ENCODE peak calls at places on chromosomes 7 and 10, in four cellular contexts. One of them, this sample, is unnamed. For H3K4me1, the result is how much of the 10 kb centered on the place peaks cover.

GRCh38 chr7:114842551-114843065 is 79.3 kb upstream of the MDFIC start:
- DNase-seq in mucosa of descending colon: no peak
- DNase-seq in breast epithelium: no peak
- DNase-seq in SJSA1: no peak
- DNase-seq in this sample: no peak

GRCh38 chr7:113710310-113711106 is 208.3 kb downstream of the PPP1R3A start:
- DNase-seq in mucosa of descending colon: no peak
- DNase-seq in breast epithelium: no peak
- DNase-seq in SJSA1: peak
- DNase-seq in this sample: no peak

GRCh38 chr7:45590679-45591057 is 16.5 kb downstream of the ADCY1 start:
- DNase-seq in mucosa of descending colon: no peak
- DNase-seq in breast epithelium: no peak
- DNase-seq in SJSA1: no peak
- DNase-seq in this sample: no peak

GRCh38 chr10:92238586-92239098 is 52.2 kb downstream of the CPEB3 start:
- DNase-seq in mucosa of descending colon: peak
- DNase-seq in breast epithelium: peak
- DNase-seq in SJSA1: no peak
- DNase-seq in this sample: peak

GRCh38 chr10:33952692-33953360 is 618.4 kb upstream of the NRP1 start:
- DNase-seq in mucosa of descending colon: no peak
- DNase-seq in breast epithelium: no peak
- DNase-seq in SJSA1: no peak
- DNase-seq in this sample: no peak

GRCh38 chr10:127013696-127014095 is 108.5 kb downstream of the DOCK1 start:
- DNase-seq in mucosa of descending colon: no peak
- DNase-seq in breast epithelium: no peak
- DNase-seq in SJSA1: no peak
- DNase-seq in this sample: no peak

GRCh38 chr10:18687706-18688105 is 28.5 kb downstream of the ARL5B start:
- DNase-seq in mucosa of descending colon: no peak
- DNase-seq in breast epithelium: no peak
- DNase-seq in SJSA1: no peak
- DNase-seq in this sample: no peak

GRCh38 chr7:87344446-87344845 is 1.0 kb upstream of the CROT start:
- DNase-seq in mucosa of descending colon: no peak
- DNase-seq in breast epithelium: no peak
- DNase-seq in SJSA1: no peak
- DNase-seq in this sample: no peak

GRCh38 chr10:12597800-12598750 is 248.7 kb downstream of the CAMK1D start:
- DNase-seq in mucosa of descending colon: no peak
- DNase-seq in breast epithelium: no peak
- DNase-seq in SJSA1: no peak
- DNase-seq in this sample: no peak

DNA sequence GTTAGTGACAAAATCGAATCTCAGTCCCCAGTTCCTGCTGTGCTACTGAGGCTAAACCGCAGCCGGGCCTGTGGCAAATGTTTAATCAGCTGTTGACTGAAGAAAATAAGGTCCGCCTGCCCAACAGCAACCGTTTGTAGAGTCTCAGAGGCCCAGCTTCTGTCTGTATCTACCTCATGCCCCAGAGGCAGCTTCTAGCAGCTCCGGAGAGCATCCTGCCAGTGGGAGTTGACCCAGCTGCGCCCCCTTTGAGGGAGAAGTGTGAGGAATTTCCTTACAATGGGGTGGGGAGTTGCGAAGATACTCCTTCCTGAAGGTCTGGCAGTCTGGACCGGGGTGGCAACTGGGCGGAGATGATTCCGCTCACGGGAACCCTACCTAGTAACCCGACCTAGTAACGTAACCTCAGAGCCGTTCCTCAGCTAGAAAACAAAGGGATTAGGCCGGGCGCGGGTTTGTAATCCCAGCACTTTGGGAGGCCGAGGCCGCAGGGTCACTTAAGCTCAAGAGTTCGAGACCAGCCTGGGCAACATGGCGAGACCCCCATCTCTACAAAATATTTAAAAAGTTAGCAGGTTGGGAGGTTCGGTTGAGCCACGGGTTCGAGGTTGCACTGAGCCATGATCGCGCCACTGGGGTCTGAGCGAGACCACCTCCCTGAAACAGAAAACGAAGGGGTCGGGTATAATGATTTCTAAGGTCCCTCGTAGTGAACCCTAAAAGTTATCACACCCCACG is 846 bp upstream of the ZNF775 start:
- DNase-seq in mucosa of descending colon: peak
- DNase-seq in breast epithelium: peak
- DNase-seq in SJSA1: peak
- DNase-seq in this sample: peak
- H3K4me1 ChIP-seq in mucosa of descending colon: half or more
- H3K4me1 ChIP-seq in breast epithelium: under half
- H3K4me1 ChIP-seq in SJSA1: under half
- H3K4me1 ChIP-seq in this sample: under half

DNA sequence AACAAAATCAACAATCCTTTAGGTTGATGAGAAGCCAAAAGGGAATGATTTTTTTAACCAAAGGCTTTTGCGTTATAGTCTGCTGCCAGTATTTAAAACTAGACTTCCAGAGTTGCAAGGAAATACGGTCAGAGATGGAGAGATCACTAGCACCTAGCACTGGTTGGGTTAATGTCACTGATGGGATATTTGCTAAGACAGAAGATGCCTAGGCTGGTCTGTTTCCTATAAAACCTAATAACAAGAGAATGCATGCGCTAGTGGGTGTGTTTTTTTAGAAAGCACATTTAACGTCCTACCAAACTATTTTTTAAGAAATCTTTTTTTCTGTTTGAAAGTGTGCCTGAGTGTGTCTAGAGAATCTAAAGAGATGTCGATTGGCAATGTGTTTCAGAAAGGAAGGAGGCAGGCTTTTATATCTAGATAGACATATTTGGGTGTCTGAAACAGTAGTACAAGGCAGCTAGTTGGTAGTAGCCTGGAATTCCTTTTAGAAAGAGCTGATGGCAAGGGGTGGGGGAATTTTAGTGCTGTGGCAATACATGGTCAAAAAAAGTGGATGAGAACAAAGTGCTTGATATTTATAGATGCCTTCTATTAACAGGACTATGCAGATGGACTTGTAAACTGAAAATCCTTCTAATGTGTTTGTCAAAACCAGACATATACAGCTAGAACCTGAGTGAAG is 876 bp downstream of the CALD1 start:
- DNase-seq in mucosa of descending colon: no peak
- DNase-seq in breast epithelium: no peak
- DNase-seq in SJSA1: no peak
- DNase-seq in this sample: no peak
- H3K4me3 ChIP-seq in mucosa of descending colon: no peak
- H3K4me3 ChIP-seq in breast epithelium: peak
- H3K4me3 ChIP-seq in SJSA1: peak
- H3K4me3 ChIP-seq in this sample: peak

GRCh38 chr7:96303686-96304443 is 18.0 kb downstream of the SLC25A13 start:
- DNase-seq in mucosa of descending colon: no peak
- DNase-seq in breast epithelium: no peak
- DNase-seq in SJSA1: no peak
- DNase-seq in this sample: no peak
- H3K4me1 ChIP-seq in mucosa of descending colon: under half
- H3K4me1 ChIP-seq in breast epithelium: under half
- H3K4me1 ChIP-seq in SJSA1: under half
- H3K4me1 ChIP-seq in this sample: under half

GRCh38 chr10:11388996-11389395 is 222.5 kb downstream of the USP6NL start:
- DNase-seq in mucosa of descending colon: no peak
- DNase-seq in breast epithelium: no peak
- DNase-seq in SJSA1: no peak
- DNase-seq in this sample: no peak
- H3K4me3 ChIP-seq in mucosa of descending colon: no peak
- H3K4me3 ChIP-seq in breast epithelium: no peak
- H3K4me3 ChIP-seq in SJSA1: no peak
- H3K4me3 ChIP-seq in this sample: no peak

This sample was measured in upper lobe of right lung.